ENCODE peak calls at places on chromosomes 12 and 14, in nine cellular contexts. One of them, this sample, is unnamed.

GRCh38 chr14:100762901-100763300 is 36.2 kb downstream of the DLK1 start:
- DNase-seq in cardiac muscle cell: no peak
- DNase-seq in neuronal stem cell: no peak
- DNase-seq in upper lobe of left lung: no peak
- DNase-seq in testis: no peak
- DNase-seq in activated effector memory CD4-positive, alpha-beta T cell treated with Interleukin-2 at 50 U/mL for 16 hours: no peak
- DNase-seq in upper lobe of right lung: peak
- DNase-seq in NCI-H1092: no peak
- DNase-seq in RPMI7951: no peak
- DNase-seq in this sample: no peak

GRCh38 chr12:53113951-53114350 is 10.7 kb downstream of the SOAT2 start:
- DNase-seq in upper lobe of left lung: no peak
- DNase-seq in NCI-H1092: no peak
- DNase-seq in neuronal stem cell: no peak
- DNase-seq in upper lobe of right lung: no peak
- DNase-seq in cardiac muscle cell: no peak
- DNase-seq in RPMI7951: no peak
- DNase-seq in activated effector memory CD4-positive, alpha-beta T cell treated with Interleukin-2 at 50 U/mL for 16 hours: no peak
- DNase-seq in testis: no peak
- DNase-seq in this sample: no peak

GRCh38 chr14:91366749-91367148 is 50.9 kb downstream of the CCDC88C start:
- DNase-seq in neuronal stem cell: no peak
- DNase-seq in upper lobe of right lung: no peak
- DNase-seq in cardiac muscle cell: no peak
- DNase-seq in upper lobe of left lung: no peak
- DNase-seq in NCI-H1092: no peak
- DNase-seq in RPMI7951: no peak
- DNase-seq in activated effector memory CD4-positive, alpha-beta T cell treated with Interleukin-2 at 50 U/mL for 16 hours: no peak
- DNase-seq in testis: no peak
- DNase-seq in this sample: no peak

GRCh38 chr14:99518441-99519346 is 37.5 kb downstream of the CCNK start:
- DNase-seq in RPMI7951: peak
- DNase-seq in upper lobe of left lung: peak
- DNase-seq in NCI-H1092: peak
- DNase-seq in activated effector memory CD4-positive, alpha-beta T cell treated with Interleukin-2 at 50 U/mL for 16 hours: peak
- DNase-seq in testis: peak
- DNase-seq in neuronal stem cell: peak
- DNase-seq in upper lobe of right lung: peak
- DNase-seq in cardiac muscle cell: peak
- DNase-seq in this sample: peak

GRCh38 chr14:96723946-96724345 is 73.2 kb upstream of the VRK1 start:
- DNase-seq in upper lobe of left lung: no peak
- DNase-seq in cardiac muscle cell: no peak
- DNase-seq in neuronal stem cell: no peak
- DNase-seq in testis: no peak
- DNase-seq in RPMI7951: no peak
- DNase-seq in upper lobe of right lung: no peak
- DNase-seq in activated effector memory CD4-positive, alpha-beta T cell treated with Interleukin-2 at 50 U/mL for 16 hours: no peak
- DNase-seq in NCI-H1092: no peak
- DNase-seq in this sample: no peak

GRCh38 chr14:71803539-71804260 is 128.5 kb upstream of the RGS6 start:
- DNase-seq in neuronal stem cell: no peak
- DNase-seq in cardiac muscle cell: peak
- DNase-seq in NCI-H1092: no peak
- DNase-seq in upper lobe of right lung: no peak
- DNase-seq in RPMI7951: peak
- DNase-seq in upper lobe of left lung: no peak
- DNase-seq in activated effector memory CD4-positive, alpha-beta T cell treated with Interleukin-2 at 50 U/mL for 16 hours: no peak
- DNase-seq in testis: no peak
- DNase-seq in this sample: peak

GRCh38 chr12:42957136-42957535 is 367.6 kb upstream of the PRICKLE1 start:
- DNase-seq in upper lobe of left lung: no peak
- DNase-seq in NCI-H1092: no peak
- DNase-seq in upper lobe of right lung: no peak
- DNase-seq in testis: peak
- DNase-seq in RPMI7951: no peak
- DNase-seq in activated effector memory CD4-positive, alpha-beta T cell treated with Interleukin-2 at 50 U/mL for 16 hours: no peak
- DNase-seq in cardiac muscle cell: peak
- DNase-seq in neuronal stem cell: no peak
- DNase-seq in this sample: no peak

GRCh38 chr12:48050174-48050573 is 45.9 kb upstream of the COL2A1 start:
- DNase-seq in testis: no peak
- DNase-seq in upper lobe of left lung: no peak
- DNase-seq in upper lobe of right lung: no peak
- DNase-seq in cardiac muscle cell: no peak
- DNase-seq in NCI-H1092: no peak
- DNase-seq in neuronal stem cell: no peak
- DNase-seq in RPMI7951: peak
- DNase-seq in activated effector memory CD4-positive, alpha-beta T cell treated with Interleukin-2 at 50 U/mL for 16 hours: no peak
- DNase-seq in this sample: no peak

GRCh38 chr12:96879301-96879700 is 27.8 kb upstream of the NEDD1 start:
- DNase-seq in RPMI7951: no peak
- DNase-seq in activated effector memory CD4-positive, alpha-beta T cell treated with Interleukin-2 at 50 U/mL for 16 hours: no peak
- DNase-seq in upper lobe of right lung: no peak
- DNase-seq in neuronal stem cell: no peak
- DNase-seq in cardiac muscle cell: no peak
- DNase-seq in testis: no peak
- DNase-seq in upper lobe of left lung: no peak
- DNase-seq in NCI-H1092: no peak
- DNase-seq in this sample: peak

GRCh38 chr12:93573552-93574223 is 1.2 kb downstream of the SOCS2 start:
- DNase-seq in upper lobe of right lung: no peak
- DNase-seq in upper lobe of left lung: no peak
- DNase-seq in RPMI7951: no peak
- DNase-seq in cardiac muscle cell: no peak
- DNase-seq in neuronal stem cell: peak
- DNase-seq in activated effector memory CD4-positive, alpha-beta T cell treated with Interleukin-2 at 50 U/mL for 16 hours: peak
- DNase-seq in testis: peak
- DNase-seq in NCI-H1092: no peak
- DNase-seq in this sample: no peak

GRCh38 chr14:36717363-36717762 is 55.7 kb downstream of the PAX9 start:
- DNase-seq in neuronal stem cell: no peak
- DNase-seq in NCI-H1092: no peak
- DNase-seq in testis: no peak
- DNase-seq in upper lobe of left lung: no peak
- DNase-seq in cardiac muscle cell: no peak
- DNase-seq in activated effector memory CD4-positive, alpha-beta T cell treated with Interleukin-2 at 50 U/mL for 16 hours: no peak
- DNase-seq in upper lobe of right lung: no peak
- DNase-seq in RPMI7951: no peak
- DNase-seq in this sample: no peak

GRCh38 chr12:93019911-93020224 is 90.8 kb upstream of the EEA1 start:
- DNase-seq in neuronal stem cell: no peak
- DNase-seq in upper lobe of left lung: no peak
- DNase-seq in RPMI7951: no peak
- DNase-seq in NCI-H1092: no peak
- DNase-seq in cardiac muscle cell: no peak
- DNase-seq in testis: peak
- DNase-seq in activated effector memory CD4-positive, alpha-beta T cell treated with Interleukin-2 at 50 U/mL for 16 hours: no peak
- DNase-seq in upper lobe of right lung: no peak
- DNase-seq in this sample: no peak

GRCh38 chr12:57299514-57300016 is 48.6 kb upstream of the STAC3 start:
- DNase-seq in upper lobe of right lung: no peak
- DNase-seq in activated effector memory CD4-positive, alpha-beta T cell treated with Interleukin-2 at 50 U/mL for 16 hours: no peak
- DNase-seq in upper lobe of left lung: no peak
- DNase-seq in neuronal stem cell: no peak
- DNase-seq in RPMI7951: no peak
- DNase-seq in NCI-H1092: peak
- DNase-seq in testis: no peak
- DNase-seq in cardiac muscle cell: peak
- DNase-seq in this sample: no peak

GRCh38 chr12:41919526-41920305 is 225.0 kb downstream of the GXYLT1 start:
- DNase-seq in testis: no peak
- DNase-seq in activated effector memory CD4-positive, alpha-beta T cell treated with Interleukin-2 at 50 U/mL for 16 hours: no peak
- DNase-seq in RPMI7951: no peak
- DNase-seq in NCI-H1092: peak
- DNase-seq in neuronal stem cell: no peak
- DNase-seq in upper lobe of right lung: no peak
- DNase-seq in cardiac muscle cell: no peak
- DNase-seq in upper lobe of left lung: no peak
- DNase-seq in this sample: no peak

GRCh38 chr12:56833780-56834179 is 70.7 kb downstream of the HSD17B6 start:
- DNase-seq in neuronal stem cell: no peak
- DNase-seq in upper lobe of right lung: no peak
- DNase-seq in cardiac muscle cell: no peak
- DNase-seq in NCI-H1092: no peak
- DNase-seq in upper lobe of left lung: no peak
- DNase-seq in RPMI7951: no peak
- DNase-seq in activated effector memory CD4-positive, alpha-beta T cell treated with Interleukin-2 at 50 U/mL for 16 hours: no peak
- DNase-seq in testis: no peak
- DNase-seq in this sample: no peak

GRCh38 chr14:32099473-32099872 is 22.4 kb downstream of the ARHGAP5 start:
- DNase-seq in NCI-H1092: no peak
- DNase-seq in upper lobe of right lung: no peak
- DNase-seq in cardiac muscle cell: no peak
- DNase-seq in upper lobe of left lung: no peak
- DNase-seq in neuronal stem cell: no peak
- DNase-seq in RPMI7951: no peak
- DNase-seq in testis: no peak
- DNase-seq in activated effector memory CD4-positive, alpha-beta T cell treated with Interleukin-2 at 50 U/mL for 16 hours: no peak
- DNase-seq in this sample: no peak

GRCh38 chr12:26651566-26652188 is 181.3 kb downstream of the ITPR2 start:
- DNase-seq in cardiac muscle cell: peak
- DNase-seq in upper lobe of right lung: no peak
- DNase-seq in neuronal stem cell: peak
- DNase-seq in upper lobe of left lung: no peak
- DNase-seq in testis: peak
- DNase-seq in RPMI7951: peak
- DNase-seq in NCI-H1092: no peak
- DNase-seq in activated effector memory CD4-positive, alpha-beta T cell treated with Interleukin-2 at 50 U/mL for 16 hours: no peak
- DNase-seq in this sample: peak

GRCh38 chr12:53508534-53509199 is 1.4 kb upstream of the NPFF start:
- DNase-seq in NCI-H1092: peak
- DNase-seq in neuronal stem cell: peak
- DNase-seq in cardiac muscle cell: peak
- DNase-seq in upper lobe of left lung: no peak
- DNase-seq in testis: peak
- DNase-seq in activated effector memory CD4-positive, alpha-beta T cell treated with Interleukin-2 at 50 U/mL for 16 hours: peak
- DNase-seq in RPMI7951: peak
- DNase-seq in upper lobe of right lung: peak
- DNase-seq in this sample: peak

GRCh38 chr14:105141026-105141425 is 27.6 kb downstream of the JAG2 start:
- DNase-seq in testis: no peak
- DNase-seq in upper lobe of left lung: peak
- DNase-seq in NCI-H1092: no peak
- DNase-seq in neuronal stem cell: no peak
- DNase-seq in RPMI7951: no peak
- DNase-seq in cardiac muscle cell: no peak
- DNase-seq in activated effector memory CD4-positive, alpha-beta T cell treated with Interleukin-2 at 50 U/mL for 16 hours: no peak
- DNase-seq in upper lobe of right lung: peak
- DNase-seq in this sample: no peak

GRCh38 chr12:6267007-6267721 is 43.3 kb upstream of the PLEKHG6 start:
- DNase-seq in activated effector memory CD4-positive, alpha-beta T cell treated with Interleukin-2 at 50 U/mL for 16 hours: no peak
- DNase-seq in neuronal stem cell: no peak
- DNase-seq in testis: no peak
- DNase-seq in RPMI7951: peak
- DNase-seq in cardiac muscle cell: peak
- DNase-seq in upper lobe of right lung: no peak
- DNase-seq in NCI-H1092: no peak
- DNase-seq in upper lobe of left lung: no peak
- DNase-seq in this sample: no peak

GRCh38 chr14:99724939-99725773 is 41.1 kb downstream of the CYP46A1 start:
- DNase-seq in testis: no peak
- DNase-seq in upper lobe of right lung: peak
- DNase-seq in RPMI7951: no peak
- DNase-seq in neuronal stem cell: no peak
- DNase-seq in NCI-H1092: no peak
- DNase-seq in activated effector memory CD4-positive, alpha-beta T cell treated with Interleukin-2 at 50 U/mL for 16 hours: no peak
- DNase-seq in upper lobe of left lung: no peak
- DNase-seq in cardiac muscle cell: no peak
- DNase-seq in this sample: no peak

GRCh38 chr14:73100334-73100733 is 36.0 kb upstream of the PSEN1 start:
- DNase-seq in neuronal stem cell: no peak
- DNase-seq in NCI-H1092: no peak
- DNase-seq in RPMI7951: no peak
- DNase-seq in upper lobe of left lung: no peak
- DNase-seq in activated effector memory CD4-positive, alpha-beta T cell treated with Interleukin-2 at 50 U/mL for 16 hours: no peak
- DNase-seq in upper lobe of right lung: no peak
- DNase-seq in cardiac muscle cell: no peak
- DNase-seq in testis: no peak
- DNase-seq in this sample: no peak

GRCh38 chr14:31582286-31582691 is 21.1 kb downstream of the NUBPL start:
- DNase-seq in NCI-H1092: no peak
- DNase-seq in upper lobe of left lung: no peak
- DNase-seq in RPMI7951: no peak
- DNase-seq in testis: peak
- DNase-seq in cardiac muscle cell: peak
- DNase-seq in neuronal stem cell: peak
- DNase-seq in upper lobe of right lung: no peak
- DNase-seq in activated effector memory CD4-positive, alpha-beta T cell treated with Interleukin-2 at 50 U/mL for 16 hours: no peak
- DNase-seq in this sample: peak

GRCh38 chr12:66279127-66279712 is 23.1 kb upstream of the HELB start:
- DNase-seq in upper lobe of right lung: no peak
- DNase-seq in neuronal stem cell: no peak
- DNase-seq in NCI-H1092: no peak
- DNase-seq in activated effector memory CD4-positive, alpha-beta T cell treated with Interleukin-2 at 50 U/mL for 16 hours: peak
- DNase-seq in testis: peak
- DNase-seq in cardiac muscle cell: peak
- DNase-seq in upper lobe of left lung: no peak
- DNase-seq in RPMI7951: peak
- DNase-seq in this sample: peak

GRCh38 chr12:89451876-89452275 is 72.7 kb downstream of the GALNT4 start:
- DNase-seq in cardiac muscle cell: peak
- DNase-seq in testis: peak
- DNase-seq in neuronal stem cell: no peak
- DNase-seq in upper lobe of left lung: no peak
- DNase-seq in NCI-H1092: no peak
- DNase-seq in RPMI7951: peak
- DNase-seq in upper lobe of right lung: no peak
- DNase-seq in activated effector memory CD4-positive, alpha-beta T cell treated with Interleukin-2 at 50 U/mL for 16 hours: no peak
- DNase-seq in this sample: peak

GRCh38 chr14:57833304-57833703 is 32.6 kb downstream of the SLC35F4 start:
- DNase-seq in NCI-H1092: no peak
- DNase-seq in cardiac muscle cell: peak
- DNase-seq in activated effector memory CD4-positive, alpha-beta T cell treated with Interleukin-2 at 50 U/mL for 16 hours: no peak
- DNase-seq in neuronal stem cell: no peak
- DNase-seq in upper lobe of right lung: no peak
- DNase-seq in upper lobe of left lung: no peak
- DNase-seq in testis: no peak
- DNase-seq in RPMI7951: peak
- DNase-seq in this sample: peak

GRCh38 chr14:72646861-72647528 is 246.9 kb downstream of the DPF3 start:
- DNase-seq in NCI-H1092: no peak
- DNase-seq in testis: peak
- DNase-seq in upper lobe of right lung: no peak
- DNase-seq in upper lobe of left lung: no peak
- DNase-seq in cardiac muscle cell: peak
- DNase-seq in RPMI7951: peak
- DNase-seq in activated effector memory CD4-positive, alpha-beta T cell treated with Interleukin-2 at 50 U/mL for 16 hours: no peak
- DNase-seq in neuronal stem cell: no peak
- DNase-seq in this sample: no peak

GRCh38 chr14:30864934-30865333 is 9.4 kb upstream of the COCH start:
- DNase-seq in cardiac muscle cell: no peak
- DNase-seq in testis: no peak
- DNase-seq in NCI-H1092: no peak
- DNase-seq in RPMI7951: no peak
- DNase-seq in activated effector memory CD4-positive, alpha-beta T cell treated with Interleukin-2 at 50 U/mL for 16 hours: no peak
- DNase-seq in neuronal stem cell: no peak
- DNase-seq in upper lobe of right lung: no peak
- DNase-seq in upper lobe of left lung: no peak
- DNase-seq in this sample: no peak

GRCh38 chr12:8662592-8662991 is at the start of gene MFAP5:
- DNase-seq in upper lobe of right lung: no peak
- DNase-seq in upper lobe of left lung: no peak
- DNase-seq in cardiac muscle cell: peak
- DNase-seq in NCI-H1092: no peak
- DNase-seq in neuronal stem cell: no peak
- DNase-seq in testis: no peak
- DNase-seq in activated effector memory CD4-positive, alpha-beta T cell treated with Interleukin-2 at 50 U/mL for 16 hours: no peak
- DNase-seq in RPMI7951: no peak
- DNase-seq in this sample: peak

GRCh38 chr12:124961055-124961454 is 27.9 kb downstream of the DHX37 start:
- DNase-seq in upper lobe of left lung: no peak
- DNase-seq in upper lobe of right lung: no peak
- DNase-seq in neuronal stem cell: no peak
- DNase-seq in activated effector memory CD4-positive, alpha-beta T cell treated with Interleukin-2 at 50 U/mL for 16 hours: no peak
- DNase-seq in cardiac muscle cell: no peak
- DNase-seq in NCI-H1092: no peak
- DNase-seq in testis: no peak
- DNase-seq in RPMI7951: no peak
- DNase-seq in this sample: no peak

GRCh38 chr14:51783765-51784164 is 76.6 kb upstream of the GNG2 start:
- DNase-seq in RPMI7951: peak
- DNase-seq in upper lobe of right lung: no peak
- DNase-seq in cardiac muscle cell: peak
- DNase-seq in upper lobe of left lung: no peak
- DNase-seq in testis: no peak
- DNase-seq in activated effector memory CD4-positive, alpha-beta T cell treated with Interleukin-2 at 50 U/mL for 16 hours: no peak
- DNase-seq in neuronal stem cell: no peak
- DNase-seq in NCI-H1092: no peak
- DNase-seq in this sample: peak